ENCODE peak calls at places on chromosomes 12 and 14, in six cellular contexts. One of them, this sample, is unnamed.

GRCh38 chr12:64169999-64170398 is 52.1 kb downstream of the KICS2 start:
- DNase-seq in left ventricle myocardium inferior: no peak
- DNase-seq in stomach: no peak
- DNase-seq in GM12878: no peak
- DNase-seq in hepatocyte: no peak
- DNase-seq in heart right ventricle: no peak
- DNase-seq in this sample: no peak

GRCh38 chr14:80584638-80585505 is 356.7 kb downstream of the CEP128 start:
- DNase-seq in left ventricle myocardium inferior: no peak
- DNase-seq in stomach: no peak
- DNase-seq in GM12878: no peak
- DNase-seq in hepatocyte: peak; percentile 35
- DNase-seq in heart right ventricle: no peak
- DNase-seq in this sample: no peak

GRCh38 chr14:101836131-101836530 is 74.6 kb downstream of the PPP2R5C start:
- DNase-seq in left ventricle myocardium inferior: peak; percentile 44
- DNase-seq in stomach: no peak
- DNase-seq in GM12878: no peak
- DNase-seq in hepatocyte: no peak
- DNase-seq in heart right ventricle: no peak
- DNase-seq in this sample: no peak

GRCh38 chr12:130461868-130462557 is 124.3 kb downstream of the PIWIL1 start:
- DNase-seq in left ventricle myocardium inferior: no peak
- DNase-seq in stomach: no peak
- DNase-seq in GM12878: no peak
- DNase-seq in hepatocyte: no peak
- DNase-seq in heart right ventricle: no peak
- DNase-seq in this sample: no peak

GRCh38 chr14:52080171-52080800 is 11.4 kb upstream of the NID2 start:
- DNase-seq in left ventricle myocardium inferior: no peak
- DNase-seq in stomach: no peak
- DNase-seq in GM12878: no peak
- DNase-seq in hepatocyte: no peak
- DNase-seq in heart right ventricle: no peak
- DNase-seq in this sample: no peak

GRCh38 chr12:121740847-121741246 is 28.3 kb downstream of the TMEM120B start:
- DNase-seq in left ventricle myocardium inferior: no peak
- DNase-seq in stomach: no peak
- DNase-seq in GM12878: no peak
- DNase-seq in hepatocyte: no peak
- DNase-seq in heart right ventricle: no peak
- DNase-seq in this sample: no peak

GRCh38 chr14:101078105-101078891 is 174.8 kb upstream of the RTL1 start:
- DNase-seq in left ventricle myocardium inferior: no peak
- DNase-seq in stomach: peak; percentile 8
- DNase-seq in GM12878: no peak
- DNase-seq in hepatocyte: no peak
- DNase-seq in heart right ventricle: no peak
- DNase-seq in this sample: peak; percentile 66

GRCh38 chr12:2959194-2959507 is at the start of gene TEAD4:
- DNase-seq in left ventricle myocardium inferior: peak; percentile 68
- DNase-seq in stomach: peak; percentile 64
- DNase-seq in GM12878: no peak
- DNase-seq in hepatocyte: peak; percentile 90
- DNase-seq in heart right ventricle: peak; percentile 69
- DNase-seq in this sample: no peak

GRCh38 chr12:10362325-10362724 is 27.5 kb downstream of the KLRK1 start:
- DNase-seq in left ventricle myocardium inferior: no peak
- DNase-seq in stomach: no peak
- DNase-seq in GM12878: no peak
- DNase-seq in hepatocyte: no peak
- DNase-seq in heart right ventricle: no peak
- DNase-seq in this sample: no peak

GRCh38 chr12:71533703-71534102 is 94.1 kb downstream of the LGR5 start:
- DNase-seq in left ventricle myocardium inferior: no peak
- DNase-seq in stomach: no peak
- DNase-seq in GM12878: no peak
- DNase-seq in hepatocyte: no peak
- DNase-seq in heart right ventricle: no peak
- DNase-seq in this sample: no peak

GRCh38 chr12:55495490-55495889 is 3.3 kb downstream of the OR6C68 start:
- DNase-seq in left ventricle myocardium inferior: no peak
- DNase-seq in stomach: no peak
- DNase-seq in GM12878: no peak
- DNase-seq in hepatocyte: peak; percentile 22
- DNase-seq in heart right ventricle: no peak
- DNase-seq in this sample: no peak

GRCh38 chr12:117380083-117380482 is 18.7 kb upstream of the NOS1 start:
- DNase-seq in left ventricle myocardium inferior: no peak
- DNase-seq in stomach: no peak
- DNase-seq in GM12878: no peak
- DNase-seq in hepatocyte: no peak
- DNase-seq in heart right ventricle: no peak
- DNase-seq in this sample: no peak

GRCh38 chr12:113109872-113110623 is 25.5 kb downstream of the RASAL1 start:
- DNase-seq in left ventricle myocardium inferior: no peak
- DNase-seq in stomach: no peak
- DNase-seq in GM12878: no peak
- DNase-seq in hepatocyte: no peak
- DNase-seq in heart right ventricle: no peak
- DNase-seq in this sample: no peak

GRCh38 chr12:94616217-94616729 is 34.1 kb downstream of the TMCC3 start:
- DNase-seq in left ventricle myocardium inferior: no peak
- DNase-seq in stomach: peak; percentile 47
- DNase-seq in GM12878: no peak
- DNase-seq in hepatocyte: peak; percentile 73
- DNase-seq in heart right ventricle: peak; percentile 16
- DNase-seq in this sample: no peak

GRCh38 chr12:127306604-127307215 is 960.3 kb upstream of the TMEM132C start:
- DNase-seq in left ventricle myocardium inferior: no peak
- DNase-seq in stomach: no peak
- DNase-seq in GM12878: no peak
- DNase-seq in hepatocyte: no peak
- DNase-seq in heart right ventricle: no peak
- DNase-seq in this sample: no peak

GRCh38 chr14:61733972-61734371 is 28.2 kb upstream of the SNAPC1 start:
- DNase-seq in left ventricle myocardium inferior: no peak
- DNase-seq in stomach: no peak
- DNase-seq in GM12878: no peak
- DNase-seq in hepatocyte: no peak
- DNase-seq in heart right ventricle: no peak
- DNase-seq in this sample: no peak

GRCh38 chr14:93941293-93941910 is 14.3 kb downstream of the FAM181A start:
- DNase-seq in left ventricle myocardium inferior: no peak
- DNase-seq in stomach: no peak
- DNase-seq in GM12878: no peak
- DNase-seq in hepatocyte: no peak
- DNase-seq in heart right ventricle: no peak
- DNase-seq in this sample: no peak

GRCh38 chr14:100474176-100474575 is 113.0 kb downstream of the BEGAIN start:
- DNase-seq in left ventricle myocardium inferior: no peak
- DNase-seq in stomach: no peak
- DNase-seq in GM12878: no peak
- DNase-seq in hepatocyte: no peak
- DNase-seq in heart right ventricle: no peak
- DNase-seq in this sample: no peak

GRCh38 chr12:113086249-113087164 is 30.0 kb downstream of the DTX1 start:
- DNase-seq in left ventricle myocardium inferior: no peak
- DNase-seq in stomach: no peak
- DNase-seq in GM12878: peak; percentile 62
- DNase-seq in hepatocyte: no peak
- DNase-seq in heart right ventricle: no peak
- DNase-seq in this sample: no peak

GRCh38 chr14:35607380-35607779 is 73.4 kb downstream of the INSM2 start:
- DNase-seq in left ventricle myocardium inferior: no peak
- DNase-seq in stomach: no peak
- DNase-seq in GM12878: no peak
- DNase-seq in hepatocyte: no peak
- DNase-seq in heart right ventricle: no peak
- DNase-seq in this sample: no peak

GRCh38 chr12:125533434-125534029 is 468.3 kb downstream of the AACS start:
- DNase-seq in left ventricle myocardium inferior: peak; percentile 17
- DNase-seq in stomach: peak; percentile 46
- DNase-seq in GM12878: no peak
- DNase-seq in hepatocyte: peak; percentile 76
- DNase-seq in heart right ventricle: peak; percentile 19
- DNase-seq in this sample: peak; percentile 8

GRCh38 chr12:115294443-115295133 is 610.6 kb upstream of the TBX3 start:
- DNase-seq in left ventricle myocardium inferior: no peak
- DNase-seq in stomach: peak; percentile 48
- DNase-seq in GM12878: no peak
- DNase-seq in hepatocyte: peak; percentile 9
- DNase-seq in heart right ventricle: no peak
- DNase-seq in this sample: no peak

GRCh38 chr12:2084553-2085296 is 31.9 kb downstream of the CACNA1C start:
- DNase-seq in left ventricle myocardium inferior: peak; percentile 45
- DNase-seq in stomach: no peak
- DNase-seq in GM12878: no peak
- DNase-seq in hepatocyte: no peak
- DNase-seq in heart right ventricle: no peak
- DNase-seq in this sample: peak; percentile 88

GRCh38 chr14:30058401-30058800 is 130.8 kb upstream of the PRKD1 start:
- DNase-seq in left ventricle myocardium inferior: no peak
- DNase-seq in stomach: no peak
- DNase-seq in GM12878: no peak
- DNase-seq in hepatocyte: no peak
- DNase-seq in heart right ventricle: no peak
- DNase-seq in this sample: no peak

GRCh38 chr12:29160230-29160629 is 11.2 kb downstream of the FAR2 start:
- DNase-seq in left ventricle myocardium inferior: no peak
- DNase-seq in stomach: no peak
- DNase-seq in GM12878: no peak
- DNase-seq in hepatocyte: no peak
- DNase-seq in heart right ventricle: no peak
- DNase-seq in this sample: no peak

GRCh38 chr14:54737132-54737711 is 165.4 kb downstream of the GCH1 start:
- DNase-seq in left ventricle myocardium inferior: no peak
- DNase-seq in stomach: no peak
- DNase-seq in GM12878: no peak
- DNase-seq in hepatocyte: no peak
- DNase-seq in heart right ventricle: no peak
- DNase-seq in this sample: no peak

GRCh38 chr12:9240776-9241175 is 32.6 kb upstream of the PZP start:
- DNase-seq in left ventricle myocardium inferior: no peak
- DNase-seq in stomach: no peak
- DNase-seq in GM12878: no peak
- DNase-seq in hepatocyte: no peak
- DNase-seq in heart right ventricle: no peak
- DNase-seq in this sample: no peak

GRCh38 chr12:51951199-51951842 is at the start of gene ACVR1B:
- DNase-seq in left ventricle myocardium inferior: peak; percentile 91
- DNase-seq in stomach: peak; percentile 95
- DNase-seq in GM12878: peak; percentile 15
- DNase-seq in hepatocyte: peak; percentile 96
- DNase-seq in heart right ventricle: peak; percentile 93
- DNase-seq in this sample: peak; percentile 92

DNA sequence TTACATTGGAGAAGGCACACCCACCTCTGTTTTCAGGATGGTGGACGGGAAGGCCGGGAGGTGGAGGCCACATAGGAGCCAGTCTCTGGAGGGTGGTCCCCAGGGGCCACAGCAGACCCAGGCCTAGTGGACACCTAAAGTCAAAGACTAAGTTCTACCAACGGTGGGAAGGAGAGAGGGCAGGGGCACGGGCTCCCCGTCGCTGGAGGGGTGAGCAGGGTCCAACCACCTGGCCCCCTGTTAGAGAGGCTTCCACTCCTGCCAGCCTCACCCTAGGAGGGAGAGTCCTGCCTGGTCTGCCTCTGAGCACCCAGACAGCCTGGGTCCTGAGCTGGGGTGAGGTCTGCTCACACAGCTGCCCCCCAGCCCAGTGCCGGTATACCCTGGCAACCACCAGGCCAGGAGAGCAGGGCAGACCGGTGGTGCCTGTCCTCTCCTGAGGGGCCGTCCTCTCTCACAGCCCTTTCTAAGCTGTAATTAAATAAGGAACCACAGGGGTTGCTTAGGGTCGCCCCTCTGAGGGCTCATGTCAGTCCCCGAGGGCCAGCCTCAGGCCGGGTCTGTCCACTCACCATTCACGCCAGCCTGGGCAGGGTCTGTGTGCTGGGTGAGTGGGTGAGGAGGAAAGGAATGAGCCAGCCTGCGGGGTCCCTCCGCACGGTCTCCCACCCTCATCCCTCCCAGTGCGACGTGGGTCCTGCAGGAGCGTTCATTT is 2.3 kb downstream of the INF2 start:
- DNase-seq in left ventricle myocardium inferior: no peak
- DNase-seq in stomach: no peak
- DNase-seq in GM12878: no peak
- DNase-seq in hepatocyte: no peak
- DNase-seq in heart right ventricle: no peak
- DNase-seq in this sample: no peak
- H3K27ac ChIP-seq in left ventricle myocardium inferior: peak overlapping the region; percentile 89
- H3K27ac ChIP-seq in stomach: peak overlapping the region; percentile 31
- H3K27ac ChIP-seq in GM12878: no peak overlapping the region
- H3K27ac ChIP-seq in hepatocyte: no peak overlapping the region
- H3K27ac ChIP-seq in heart right ventricle: peak overlapping the region; percentile 92
- H3K27ac ChIP-seq in this sample: peak overlapping the region; percentile 89

GRCh38 chr14:106811167-106811566 is 1284.8 kb downstream of the TMEM121 start:
- DNase-seq in left ventricle myocardium inferior: no peak
- DNase-seq in stomach: no peak
- DNase-seq in GM12878: no peak
- DNase-seq in hepatocyte: no peak
- DNase-seq in heart right ventricle: no peak
- DNase-seq in this sample: no peak
- H3K4me3 ChIP-seq in left ventricle myocardium inferior: no peak overlapping the region
- H3K4me3 ChIP-seq in stomach: no peak overlapping the region
- H3K4me3 ChIP-seq in GM12878: no peak overlapping the region
- H3K4me3 ChIP-seq in hepatocyte: no peak overlapping the region
- H3K4me3 ChIP-seq in heart right ventricle: no peak overlapping the region
- H3K4me3 ChIP-seq in this sample: no peak overlapping the region

GRCh38 chr14:85248881-85249635 is 280.9 kb upstream of the FLRT2 start:
- DNase-seq in left ventricle myocardium inferior: no peak
- DNase-seq in stomach: no peak
- DNase-seq in GM12878: no peak
- DNase-seq in hepatocyte: peak; percentile 5
- DNase-seq in heart right ventricle: no peak
- DNase-seq in this sample: no peak

GRCh38 chr14:85252011-85252410 is 277.9 kb upstream of the FLRT2 start:
- DNase-seq in left ventricle myocardium inferior: no peak
- DNase-seq in stomach: no peak
- DNase-seq in GM12878: no peak
- DNase-seq in hepatocyte: no peak
- DNase-seq in heart right ventricle: no peak
- DNase-seq in this sample: no peak

GRCh38 chr14:85257287-85257686 is 272.7 kb upstream of the FLRT2 start:
- DNase-seq in left ventricle myocardium inferior: no peak
- DNase-seq in stomach: no peak
- DNase-seq in GM12878: no peak
- DNase-seq in hepatocyte: no peak
- DNase-seq in heart right ventricle: no peak
- DNase-seq in this sample: no peak

GRCh38 chr14:85250369-85250768 is 279.6 kb upstream of the FLRT2 start:
- DNase-seq in left ventricle myocardium inferior: no peak
- DNase-seq in stomach: no peak
- DNase-seq in GM12878: no peak
- DNase-seq in hepatocyte: peak; percentile 48
- DNase-seq in heart right ventricle: no peak
- DNase-seq in this sample: no peak

GRCh38 chr14:85254718-85255117 is 275.2 kb upstream of the FLRT2 start:
- DNase-seq in left ventricle myocardium inferior: no peak
- DNase-seq in stomach: no peak
- DNase-seq in GM12878: no peak
- DNase-seq in hepatocyte: no peak
- DNase-seq in heart right ventricle: no peak
- DNase-seq in this sample: no peak
- TF ChIP-seq CTCF in left ventricle myocardium inferior: no peak
- TF ChIP-seq CTCF in stomach: no peak
- TF ChIP-seq CTCF in GM12878: no peak
- TF ChIP-seq CTCF in hepatocyte: no peak
- TF ChIP-seq CTCF in heart right ventricle: no peak
- TF ChIP-seq CTCF in this sample: no peak

GRCh38 chr12:22043943-22044342 is 2.1 kb upstream of the CMAS start:
- DNase-seq in left ventricle myocardium inferior: no peak
- DNase-seq in stomach: no peak
- DNase-seq in GM12878: no peak
- DNase-seq in hepatocyte: no peak
- DNase-seq in heart right ventricle: no peak
- DNase-seq in this sample: no peak
- H3K27ac ChIP-seq in left ventricle myocardium inferior: no peak overlapping the region
- H3K27ac ChIP-seq in stomach: no peak overlapping the region
- H3K27ac ChIP-seq in GM12878: no peak overlapping the region
- H3K27ac ChIP-seq in hepatocyte: peak overlapping the region; percentile 68
- H3K27ac ChIP-seq in heart right ventricle: no peak overlapping the region
- H3K27ac ChIP-seq in this sample: no peak overlapping the region